ENCODE peak calls at places on chromosomes 13 and 19, in four cellular contexts. W is tibial nerve, E is stomach, N is SK-N-SH. H is an unnamed sample.

GRCh38 chr13:99434258-99434788 is 66.9 kb upstream of the TM9SF2 start:
- DNase-seq in W (no peak), E (peak), N (no peak), H (no peak)

GRCh38 chr13:106814389-106814903 is 246.5 kb upstream of the ARGLU1 start:
- DNase-seq in W (no peak), E (no peak), N (no peak), H (no peak)

GRCh38 chr13:40402931-40403412 is 263.5 kb downstream of the FOXO1 start:
- DNase-seq in W (no peak), E (no peak), N (no peak), H (no peak)

GRCh38 chr19:37977992-37978391 is 71.0 kb downstream of the SIPA1L3 start:
- DNase-seq in W (no peak), E (no peak), N (no peak), H (no peak)

GRCh38 chr13:78241278-78241919 is 322.8 kb upstream of the EDNRB start:
- DNase-seq in W (no peak), E (no peak), N (peak), H (no peak)

GRCh38 chr13:73230714-73231113 is 171.9 kb downstream of the KLF5 start:
- DNase-seq in W (no peak), E (no peak), N (no peak), H (no peak)

GRCh38 chr13:90868321-90868920 is 479.1 kb upstream of the MIR17HG start:
- DNase-seq in W (no peak), E (no peak), N (no peak), H (no peak)

GRCh38 chr13:110123041-110123809 is 183.7 kb downstream of the COL4A1 start:
- DNase-seq in W (no peak), E (no peak), N (no peak), H (no peak)

GRCh38 chr13:25575562-25575961 is 203.8 kb downstream of the ATP8A2 start:
- DNase-seq in W (no peak), E (no peak), N (no peak), H (no peak)

GRCh38 chr19:38079926-38080380 is 144.1 kb downstream of the DPF1 start:
- DNase-seq in W (no peak), E (peak), N (no peak), H (no peak)

GRCh38 chr13:94218537-94218936 is 260.9 kb downstream of the DCT start:
- DNase-seq in W (no peak), E (no peak), N (no peak), H (no peak)

GRCh38 chr13:94214979-94215378 is 264.5 kb downstream of the DCT start:
- DNase-seq in W (no peak), E (no peak), N (no peak), H (no peak)

DNA sequence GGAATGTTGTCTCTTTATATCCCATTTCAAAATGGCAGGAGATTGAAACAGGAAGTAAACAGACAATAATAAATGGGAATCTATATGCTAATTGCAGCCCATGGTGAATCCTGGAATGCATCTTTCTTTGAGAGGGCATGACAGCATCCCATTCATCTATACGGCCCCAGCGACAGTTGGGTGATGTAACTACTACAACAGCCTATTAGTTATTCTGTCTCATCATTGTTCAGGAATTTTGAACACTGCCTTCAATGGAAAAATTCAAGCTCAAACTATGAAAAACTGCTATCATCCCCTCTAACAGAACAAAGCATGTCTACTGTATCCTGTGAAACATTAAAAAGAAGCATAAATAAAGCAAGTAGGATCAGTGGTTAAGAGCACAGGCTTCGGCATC is 262.1 kb downstream of the DCT start:
- DNase-seq in W (no peak), E (no peak), N (no peak), H (no peak)
- TF ChIP-seq EP300 in W (no peak), E (no peak), N (peak), H (no peak)

GRCh38 chr19:52190679-52191293 is 934 bp downstream of the PPP2R1A start:
- DNase-seq in W (no peak), E (peak), N (peak), H (no peak)

GRCh38 chr19:52191374-52191773 is 1.5 kb downstream of the PPP2R1A start:
- DNase-seq in W (no peak), E (no peak), N (no peak), H (no peak)

GRCh38 chr19:52191951-52192350 is 2.1 kb downstream of the PPP2R1A start:
- DNase-seq in W (no peak), E (no peak), N (no peak), H (no peak)

GRCh38 chr19:52188822-52189744 is 769 bp upstream of the PPP2R1A start:
- DNase-seq in W (no peak), E (no peak), N (peak), H (peak)

DNA sequence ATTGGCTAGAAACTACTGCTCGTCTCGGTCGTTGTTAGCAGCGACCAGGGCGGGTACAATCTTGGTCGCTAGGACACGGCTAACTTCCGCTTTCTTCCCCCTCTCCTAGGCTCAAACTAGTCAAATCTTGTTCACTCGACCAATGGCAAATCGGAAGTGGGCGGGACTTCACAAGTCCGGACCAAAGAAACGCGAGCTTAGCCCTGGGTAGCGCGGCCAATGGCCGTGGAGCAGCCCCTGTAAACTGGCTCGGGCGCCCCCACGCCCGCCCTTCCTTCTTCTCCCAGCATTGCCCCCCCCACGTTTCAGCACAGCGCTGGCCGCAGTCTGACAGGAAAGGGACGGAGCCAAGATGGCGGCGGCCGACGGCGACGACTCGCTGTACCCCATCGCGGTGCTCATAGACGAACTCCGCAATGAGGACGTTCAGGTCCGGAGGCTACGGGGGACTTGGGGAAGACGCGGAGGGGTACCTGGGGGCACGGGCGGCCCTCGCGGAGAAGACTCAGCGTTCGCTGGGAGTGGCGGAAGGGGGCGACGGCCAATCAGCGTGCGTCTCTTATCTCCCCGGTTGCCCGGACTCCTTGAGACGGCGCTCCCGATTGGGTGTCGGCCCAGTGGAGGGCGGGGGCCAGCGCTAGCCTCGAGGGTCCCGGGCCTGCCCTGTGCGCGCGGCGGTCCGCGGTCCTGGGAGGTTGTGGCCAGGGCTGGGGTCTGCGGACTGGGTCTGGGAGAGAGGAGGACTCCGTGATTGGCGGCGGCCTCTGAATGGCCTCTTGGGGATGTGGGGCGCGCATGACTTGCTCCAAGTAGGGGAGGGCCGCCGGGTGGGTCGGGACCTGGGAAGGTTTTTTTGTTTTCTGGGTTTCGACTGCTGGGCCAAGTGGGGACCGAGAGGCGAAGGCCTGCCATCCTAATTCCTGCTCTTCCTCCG is at the start of gene PPP2R1A:
- DNase-seq in W (peak), E (peak), N (peak), H (peak)
- TF ChIP-seq EP300 in W (peak), E (no peak), N (no peak), H (no peak)

GRCh38 chr13:41547253-41548000 is 90.1 kb downstream of the RGCC start:
- DNase-seq in W (peak), E (no peak), N (no peak), H (no peak)
- TF ChIP-seq EP300 in W (peak), E (peak), N (no peak), H (peak)

DNA sequence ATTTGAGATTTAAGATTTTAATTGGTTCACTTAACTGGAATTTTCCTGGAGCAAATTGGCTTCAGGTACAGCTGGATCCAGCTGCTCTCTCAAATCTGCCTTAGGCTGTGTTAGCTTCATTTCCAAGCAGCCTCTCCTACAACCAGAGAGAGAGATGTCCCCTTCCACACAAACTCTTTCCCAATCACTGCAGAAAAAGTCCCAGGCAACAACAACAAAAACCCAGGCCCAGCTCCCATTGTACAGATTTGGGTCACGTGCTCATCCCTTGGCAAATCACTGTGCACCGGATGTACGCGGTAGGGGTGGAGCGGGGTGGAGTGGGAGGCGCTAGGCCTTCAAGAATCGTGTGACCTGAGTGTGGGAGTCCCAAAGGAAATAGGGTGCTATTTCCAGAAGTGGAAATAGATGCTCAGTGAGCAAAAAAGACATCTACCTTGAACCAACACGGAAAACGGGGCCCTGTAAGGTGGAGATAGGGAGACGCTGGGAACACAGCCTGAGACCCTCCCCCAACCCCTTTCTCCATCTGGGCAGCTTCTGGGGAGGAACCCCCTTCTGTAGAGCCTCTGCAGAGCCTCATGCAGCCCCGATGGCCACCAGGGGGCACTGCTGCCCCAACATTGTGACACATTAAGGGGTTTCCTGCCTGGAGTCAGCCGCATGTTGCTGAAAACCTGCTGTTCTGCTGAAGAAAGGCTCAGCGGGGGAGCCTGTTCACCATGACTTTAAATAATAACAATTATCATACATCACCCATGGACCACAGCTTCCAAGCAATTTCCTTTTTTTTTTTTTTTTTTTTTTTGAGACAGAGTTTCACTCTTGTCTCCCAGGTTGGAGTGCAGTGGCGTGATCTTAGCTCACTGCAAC is 25.4 kb downstream of the HPN start:
- DNase-seq in W (peak), E (peak), N (peak), H (peak)
- TF ChIP-seq EP300 in W (no peak), E (no peak), N (no peak), H (no peak)

H was measured in suprapubic skin.